ENCODE peak calls at places on chromosomes 1 and 21, in ten cellular contexts. B is body of pancreas, P is adrenal gland, D is thoracic aorta, N is pancreas, M is IMR-90, R is BE2C, Z is heart right ventricle, W is HCT116, Y is mucosa of descending colon. G is an unnamed sample. For H3K4me1 and H3K9me3, the result is how much of the 10 kb centered on the place peaks cover.

GRCh38 chr1:89538361-89538760 is 13.7 kb downstream of the LRRC8B start:
- DNase-seq in Y (no peak), B (no peak), Z (no peak), M (no peak), N (no peak), P (no peak), W (no peak), D (no peak), R (no peak), G (no peak)

GRCh38 chr21:42535602-42536171 is 22.0 kb downstream of the SLC37A1 start:
- DNase-seq in M (no peak), Z (no peak), R (no peak), D (no peak), P (peak), N (no peak), W (no peak), Y (peak), B (no peak), G (no peak)

GRCh38 chr1:167052389-167052788 is 37.8 kb downstream of the GPA33 start:
- DNase-seq in D (no peak), Z (no peak), R (peak), W (peak), M (no peak), P (no peak), Y (no peak), B (no peak), N (no peak), G (no peak)

GRCh38 chr1:18948913-18949688 is 7.4 kb downstream of the IFFO2 start:
- DNase-seq in D (no peak), Y (no peak), Z (peak), N (no peak), P (peak), M (peak), R (no peak), B (peak), W (no peak), G (peak)

GRCh38 chr1:58886611-58887010 is 102.8 kb upstream of the JUN start:
- DNase-seq in D (no peak), B (no peak), Y (no peak), Z (no peak), W (no peak), M (no peak), P (no peak), N (no peak), R (no peak), G (no peak)

GRCh38 chr1:107362468-107362867 is 221.6 kb downstream of the NTNG1 start:
- DNase-seq in P (no peak), D (no peak), B (no peak), W (no peak), Y (no peak), M (no peak), R (no peak), Z (no peak), N (no peak), G (no peak)

GRCh38 chr1:9150582-9151290 is 21.8 kb upstream of the GPR157 start:
- DNase-seq in R (no peak), B (peak), Z (peak), D (no peak), P (no peak), N (no peak), Y (no peak), W (no peak), M (peak), G (no peak)

GRCh38 chr1:46665983-46666382 is 2.2 kb downstream of the ATPAF1 start:
- DNase-seq in D (no peak), N (no peak), R (no peak), Z (no peak), M (no peak), W (no peak), B (no peak), P (no peak), Y (no peak), G (no peak)

GRCh38 chr1:108595510-108595909 is 35.6 kb downstream of the EEIG2 start:
- DNase-seq in B (no peak), Y (no peak), W (no peak), R (no peak), M (peak), N (no peak), P (no peak), Z (no peak), D (no peak), G (no peak)

GRCh38 chr1:106956721-106957120 is 99.8 kb upstream of the PRMT6 start:
- DNase-seq in N (no peak), B (no peak), R (no peak), D (no peak), W (no peak), P (no peak), M (peak), Z (no peak), Y (no peak), G (no peak)

GRCh38 chr1:64687725-64688285 is 57.1 kb upstream of the RAVER2 start:
- DNase-seq in D (no peak), N (no peak), Z (no peak), W (no peak), B (peak), Y (peak), P (peak), M (peak), R (no peak), G (no peak)

GRCh38 chr21:43740497-43741156 is 21.7 kb downstream of the PDXK start:
- DNase-seq in W (no peak), N (peak), P (peak), M (no peak), B (peak), D (no peak), Z (no peak), R (peak), Y (peak), G (peak)

DNA sequence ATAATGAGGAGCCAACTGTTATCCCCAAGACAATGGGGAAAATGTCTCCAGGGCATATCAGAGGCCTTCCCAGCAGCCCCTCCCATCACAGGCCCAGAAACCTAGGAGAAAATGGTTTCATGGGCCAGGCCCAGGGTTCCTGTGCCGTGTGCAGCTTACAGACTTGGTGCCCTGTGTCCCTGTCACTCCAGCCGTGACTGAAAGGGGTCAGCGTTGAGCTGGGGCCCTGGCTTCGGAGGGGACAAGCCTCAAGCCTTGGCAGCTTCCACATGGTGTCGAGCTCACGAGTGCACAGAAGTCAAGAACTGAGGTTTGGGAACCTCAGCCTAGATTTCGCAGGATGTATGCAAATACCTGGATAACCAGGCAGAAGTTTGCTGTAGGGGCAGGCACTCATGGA is 18.1 kb downstream of the SIPA1L2 start:
- DNase-seq in R (no peak), Z (no peak), D (no peak), N (no peak), W (no peak), Y (no peak), P (no peak), M (no peak), B (no peak), G (no peak)
- H3K4me1 ChIP-seq in R (under half), Z (half or more), D (under half), N (under half), W (under half), Y (under half), P (under half), M (under half), B (under half), G (under half)

GRCh38 chr1:152520561-152521090 is 6.3 kb downstream of the CRCT1 start:
- DNase-seq in P (no peak), R (no peak), Y (no peak), D (no peak), Z (no peak), M (no peak), W (no peak), N (no peak), B (no peak), G (no peak)
- H3K9me3 ChIP-seq in P (under half), R (under half), Y (under half), D (under half), Z (under half), M (under half), W (under half), N (under half), B (under half), G (under half)

DNA sequence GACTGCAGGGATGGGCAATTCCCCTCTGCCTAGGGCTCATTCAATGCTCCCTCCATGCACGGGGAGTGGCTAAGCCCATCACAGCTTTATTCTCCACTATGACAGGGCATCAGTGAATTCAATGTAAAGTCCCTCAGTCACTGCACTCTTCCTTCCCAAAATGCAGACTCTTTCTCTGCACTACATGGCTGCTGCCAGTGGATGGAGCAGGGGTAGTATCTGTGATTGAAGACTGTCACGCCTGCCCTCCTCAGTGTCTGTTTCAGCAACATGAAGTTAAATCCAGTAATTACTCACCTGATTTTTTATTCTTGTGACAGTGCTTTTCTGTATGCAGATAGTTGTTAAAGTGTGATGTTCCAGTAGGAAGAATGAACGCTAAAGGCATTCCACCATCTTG is 1323.2 kb downstream of the AMY1C start:
- DNase-seq in P (no peak), N (no peak), R (peak), D (no peak), M (no peak), Z (no peak), B (no peak), Y (no peak), W (no peak), G (no peak)
- TF ChIP-seq CTCF in P (no peak), N (no peak), R (peak), D (no peak), M (no peak), Z (no peak), B (no peak), Y (no peak), W (no peak), G (no peak)

GRCh38 chr1:173122344-173122880 is 71.7 kb upstream of the TNFSF18 start:
- DNase-seq in M (peak), B (no peak), N (no peak), P (no peak), D (no peak), Z (no peak), Y (no peak), W (no peak), R (no peak), G (no peak)

GRCh38 chr1:173122958-173123852 is 72.5 kb upstream of the TNFSF18 start:
- DNase-seq in N (no peak), Y (peak), W (no peak), Z (peak), B (peak), P (peak), R (peak), M (peak), D (no peak), G (peak)

GRCh38 chr1:173128737-173129136 is 78.0 kb upstream of the TNFSF18 start:
- DNase-seq in P (no peak), R (no peak), B (no peak), D (no peak), W (no peak), Z (no peak), M (no peak), N (no peak), Y (no peak), G (no peak)

GRCh38 chr1:173127369-173128307 is 76.9 kb upstream of the TNFSF18 start:
- DNase-seq in D (no peak), W (no peak), Y (no peak), R (no peak), P (no peak), Z (no peak), N (no peak), M (no peak), B (peak), G (no peak)

GRCh38 chr1:173126421-173126820 is 75.7 kb upstream of the TNFSF18 start:
- DNase-seq in B (no peak), D (no peak), R (no peak), M (peak), N (no peak), Y (no peak), Z (no peak), P (no peak), W (no peak), G (no peak)
- H3K4me1 ChIP-seq in B (under half), D (under half), R (under half), M (under half), N (under half), Y (under half), Z (under half), P (under half), W (under half), G (under half)

GRCh38 chr21:27764056-27764455 is 797.2 kb upstream of the ADAMTS5 start:
- DNase-seq in Y (no peak), P (no peak), N (no peak), B (no peak), D (no peak), Z (no peak), M (no peak), W (no peak), R (no peak), G (no peak)

GRCh38 chr21:27761623-27762022 is 794.7 kb upstream of the ADAMTS5 start:
- DNase-seq in Z (no peak), P (no peak), B (no peak), M (no peak), D (no peak), Y (no peak), N (no peak), R (no peak), W (no peak), G (no peak)

GRCh38 chr21:27759820-27760219 is 792.9 kb upstream of the ADAMTS5 start:
- DNase-seq in N (no peak), P (no peak), D (no peak), M (no peak), R (no peak), B (no peak), Z (no peak), Y (no peak), W (no peak), G (no peak)

GRCh38 chr21:27756191-27756590 is 789.3 kb upstream of the ADAMTS5 start:
- DNase-seq in Z (no peak), N (no peak), P (no peak), W (no peak), Y (no peak), M (no peak), R (no peak), B (no peak), D (no peak), G (no peak)

GRCh38 chr21:27759091-27759659 is 792.3 kb upstream of the ADAMTS5 start:
- DNase-seq in N (peak), M (no peak), Y (peak), Z (peak), W (no peak), P (peak), D (no peak), R (peak), B (peak), G (no peak)
- H3K9me3 ChIP-seq in N (under half), M (under half), Y (under half), Z (under half), W (under half), P (under half), D (under half), R (under half), B (under half), G (under half)

GRCh38 chr1:7940034-7940433 is 605 bp downstream of the TNFRSF9 start:
- DNase-seq in R (no peak), P (no peak), N (no peak), B (no peak), D (no peak), M (no peak), Y (no peak), Z (no peak), W (no peak), G (no peak)

GRCh38 chr1:7940745-7941436 is at the start of gene TNFRSF9:
- DNase-seq in W (no peak), P (no peak), R (peak), Z (no peak), M (peak), B (no peak), D (no peak), N (no peak), Y (no peak), G (no peak)

GRCh38 chr1:7943295-7943694 is 2.7 kb upstream of the TNFRSF9 start:
- DNase-seq in Y (no peak), M (no peak), N (no peak), B (no peak), D (no peak), W (no peak), Z (no peak), P (no peak), R (no peak), G (no peak)

GRCh38 chr1:7941437-7941793 is 776 bp upstream of the TNFRSF9 start:
- DNase-seq in R (no peak), N (no peak), P (no peak), Y (no peak), W (no peak), Z (no peak), B (no peak), D (no peak), M (peak), G (no peak)

GRCh38 chr1:7942701-7943029 is 2.0 kb upstream of the TNFRSF9 start:
- DNase-seq in B (no peak), R (no peak), P (no peak), W (no peak), M (no peak), N (no peak), D (no peak), Y (no peak), Z (no peak), G (no peak)
- TF ChIP-seq CTCF in B (no peak), R (no peak), P (no peak), W (no peak), M (no peak), N (no peak), D (no peak), Y (no peak), Z (no peak), G (no peak)

GRCh38 chr1:115070993-115071661 is 18.2 kb downstream of the TSPAN2 start:
- DNase-seq in D (no peak), B (no peak), N (no peak), Z (no peak), M (no peak), W (no peak), P (no peak), R (no peak), Y (no peak), G (no peak)

GRCh38 chr1:115069186-115069585 is 20.1 kb downstream of the TSPAN2 start:
- DNase-seq in M (peak), B (no peak), D (no peak), N (no peak), W (no peak), R (no peak), P (no peak), Z (no peak), Y (no peak), G (no peak)

GRCh38 chr1:115069626-115070308 is 19.5 kb downstream of the TSPAN2 start:
- DNase-seq in R (no peak), N (no peak), D (no peak), M (peak), Y (no peak), P (no peak), Z (no peak), W (no peak), B (no peak), G (no peak)

GRCh38 chr1:115067460-115067859 is 21.8 kb downstream of the TSPAN2 start:
- DNase-seq in N (no peak), Z (no peak), R (no peak), W (no peak), Y (no peak), P (no peak), D (no peak), B (no peak), M (peak), G (peak)

GRCh38 chr1:115068780-115069179 is 20.5 kb downstream of the TSPAN2 start:
- DNase-seq in B (no peak), Y (peak), N (peak), R (no peak), D (no peak), W (no peak), P (no peak), M (no peak), Z (no peak), G (peak)
- H3K4me1 ChIP-seq in B (under half), Y (under half), N (under half), R (under half), D (half or more), W (under half), P (under half), M (under half), Z (under half), G (under half)

GRCh38 chr1:20051218-20051829 is 18.7 kb upstream of the PLA2G5 start:
- DNase-seq in R (no peak), Z (no peak), D (no peak), B (no peak), M (no peak), W (no peak), N (no peak), Y (no peak), P (no peak), G (no peak)

GRCh38 chr1:20048563-20048962 is 21.4 kb upstream of the PLA2G5 start:
- DNase-seq in B (no peak), P (no peak), W (no peak), D (no peak), N (no peak), Z (no peak), M (no peak), Y (no peak), R (no peak), G (no peak)

GRCh38 chr1:20052386-20052785 is 17.6 kb upstream of the PLA2G5 start:
- DNase-seq in P (no peak), Z (no peak), N (no peak), W (no peak), Y (no peak), M (no peak), D (no peak), B (no peak), R (no peak), G (no peak)

DNA sequence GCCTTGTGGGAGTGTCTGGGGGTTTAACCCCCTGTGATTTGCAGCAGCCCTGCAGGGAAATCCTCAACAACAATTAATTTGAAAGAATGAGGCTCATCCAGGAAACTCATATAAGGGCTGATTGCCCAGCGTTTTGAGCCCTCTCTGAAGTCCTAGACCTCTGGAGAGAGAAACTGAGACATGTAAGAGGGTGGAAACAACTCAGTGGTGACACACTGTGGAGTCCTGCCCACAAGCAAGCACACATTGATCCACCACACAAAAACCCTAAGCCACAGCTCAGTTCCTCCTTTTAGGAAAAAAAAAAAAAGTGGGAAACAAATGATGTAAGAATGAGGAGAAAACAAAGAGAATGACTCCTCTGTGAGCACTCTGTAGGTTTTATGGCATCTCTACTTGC is 22.9 kb upstream of the PLA2G5 start:
- DNase-seq in W (no peak), P (no peak), R (no peak), N (no peak), B (no peak), Y (no peak), D (no peak), M (no peak), Z (no peak), G (no peak)
- H3K9me3 ChIP-seq in W (under half), P (under half), R (under half), N (under half), B (under half), Y (under half), D (under half), M (under half), Z (under half), G (under half)

GRCh38 chr1:70674981-70675685 is 264.1 kb downstream of the CTH start:
- DNase-seq in B (no peak), M (no peak), D (no peak), Y (no peak), N (no peak), Z (no peak), R (no peak), P (no peak), W (no peak), G (no peak)

GRCh38 chr1:70672333-70672935 is 261.4 kb downstream of the CTH start:
- DNase-seq in Z (no peak), D (no peak), N (no peak), P (no peak), M (no peak), B (no peak), R (no peak), W (no peak), Y (no peak), G (no peak)

GRCh38 chr1:70675737-70676156 is 264.7 kb downstream of the CTH start:
- DNase-seq in D (no peak), R (no peak), B (no peak), Y (no peak), P (no peak), N (no peak), Z (no peak), W (no peak), M (no peak), G (no peak)
- TF ChIP-seq CTCF in D (no peak), R (no peak), B (no peak), Y (no peak), P (no peak), N (no peak), Z (no peak), W (no peak), M (no peak), G (no peak)